ENCODE peak calls at places on chromosomes 12 and 14, in four cellular contexts. H is HepG2, U is K562, C is H1. J is an unnamed sample.

GRCh38 chr14:91223028-91223783 is 21.3 kb downstream of the GPR68 start:
- DNase-seq in C (no peak), U (no peak), H (no peak), J (no peak)

GRCh38 chr14:75032939-75033338 is 18.3 kb downstream of the MLH3 start:
- DNase-seq in H (no peak), U (no peak), C (no peak), J (no peak)

GRCh38 chr12:46363582-46364299 is 8.8 kb downstream of the SLC38A2 start:
- DNase-seq in C (no peak), U (no peak), H (no peak), J (no peak)

GRCh38 chr14:91883770-91884169 is 16.4 kb upstream of the TC2N start:
- DNase-seq in U (no peak), C (no peak), H (no peak), J (no peak)

GRCh38 chr12:93297032-93297431 is 80.7 kb upstream of the NUDT4 start:
- DNase-seq in H (no peak), C (no peak), U (no peak), J (peak; percentile 75)

GRCh38 chr12:119712721-119713120 is 44.8 kb downstream of the PRKAB1 start:
- DNase-seq in H (no peak), C (no peak), U (no peak), J (no peak)

GRCh38 chr12:12612403-12612802 is 727 bp downstream of the CREBL2 start:
- DNase-seq in H (peak; percentile 82), U (no peak), C (no peak), J (no peak)

GRCh38 chr12:128606040-128606439 is 217.7 kb downstream of the SLC15A4 start:
- DNase-seq in U (no peak), C (no peak), H (no peak), J (no peak)

GRCh38 chr12:48927261-48927660 is 2.0 kb upstream of the FKBP11 start:
- DNase-seq in U (no peak), H (no peak), C (no peak), J (no peak)

GRCh38 chr14:93878871-93879270 is 48.3 kb upstream of the FAM181A start:
- DNase-seq in C (no peak), U (no peak), H (no peak), J (no peak)

GRCh38 chr14:60485600-60486251 is at the start of gene C14orf39:
- DNase-seq in C (peak; percentile 69), H (no peak), U (peak; percentile 82), J (no peak)

GRCh38 chr12:72025524-72025923 is 86.9 kb downstream of the TPH2 start:
- DNase-seq in C (no peak), U (no peak), H (no peak), J (no peak)

GRCh38 chr14:103688906-103689902 is 26.0 kb downstream of the XRCC3 start:
- DNase-seq in H (no peak), C (no peak), U (no peak), J (peak; percentile 53)

GRCh38 chr14:102282751-102283465 is 22.1 kb downstream of the MOK start:
- DNase-seq in C (no peak), U (no peak), H (no peak), J (no peak)

GRCh38 chr14:53365516-53366130 is 212.5 kb upstream of the DDHD1 start:
- DNase-seq in C (no peak), U (no peak), H (no peak), J (no peak)

GRCh38 chr14:96039633-96040311 is 610 bp downstream of the C14orf132 start:
- DNase-seq in U (no peak), H (no peak), C (peak; percentile 69), J (no peak)
- TF ChIP-seq EZH2 in U (no peak), H (no peak), C (no peak), J (no peak)

GRCh38 chr14:52351191-52351560 is 37.1 kb downstream of the PTGER2 start:
- DNase-seq in C (no peak), U (no peak), H (no peak), J (no peak)
- TF ChIP-seq EP300 in C (no peak), U (no peak), H (no peak), J (no peak)

GRCh38 chr12:114397978-114398881 is 7.7 kb downstream of the TBX5 start:
- DNase-seq in H (no peak), C (no peak), U (no peak), J (no peak)
- TF ChIP-seq EZH2 in H (no peak), C (peak; percentile 89), U (no peak), J (no peak)

GRCh38 chr12:114662512-114663177 is 21.3 kb downstream of the TBX3 start:
- DNase-seq in H (peak; percentile 71), U (peak; percentile 69), C (peak; percentile 91), J (peak; percentile 3)
- TF ChIP-seq EP300 in H (no peak), U (no peak), C (no peak), J (no peak)

GRCh38 chr12:132205271-132206092 is 61.2 kb downstream of the NOC4L start:
- DNase-seq in H (no peak), C (no peak), U (no peak), J (no peak)
- TF ChIP-seq EZH2 in H (no peak), C (no peak), U (no peak), J (no peak)

GRCh38 chr12:58387199-58387598 is 445.8 kb downstream of the ATP23 start:
- DNase-seq in U (no peak), C (no peak), H (no peak), J (no peak)
- TF ChIP-seq EP300 in U (no peak), C (no peak), H (no peak), J (no peak)

GRCh38 chr12:109305547-109305946 is 3.5 kb downstream of the FOXN4 start:
- DNase-seq in U (no peak), H (no peak), C (no peak), J (no peak)

GRCh38 chr12:109307051-109307450 is 2.0 kb downstream of the FOXN4 start:
- DNase-seq in C (no peak), H (peak; percentile 76), U (no peak), J (no peak)

GRCh38 chr12:109308534-109309440 is at the start of gene FOXN4:
- DNase-seq in U (no peak), H (no peak), C (peak; percentile 82), J (no peak)

GRCh38 chr12:109309441-109310246 is 560 bp upstream of the FOXN4 start:
- DNase-seq in C (peak; percentile 69), U (peak; percentile 60), H (no peak), J (no peak)

GRCh38 chr12:109310247-109311125 is 1.4 kb upstream of the FOXN4 start:
- DNase-seq in C (peak; percentile 58), H (no peak), U (peak; percentile 35), J (no peak)
- TF ChIP-seq EZH2 in C (peak; percentile 68), H (peak; percentile 97), U (peak; percentile 85), J (peak; percentile 41)

DNA sequence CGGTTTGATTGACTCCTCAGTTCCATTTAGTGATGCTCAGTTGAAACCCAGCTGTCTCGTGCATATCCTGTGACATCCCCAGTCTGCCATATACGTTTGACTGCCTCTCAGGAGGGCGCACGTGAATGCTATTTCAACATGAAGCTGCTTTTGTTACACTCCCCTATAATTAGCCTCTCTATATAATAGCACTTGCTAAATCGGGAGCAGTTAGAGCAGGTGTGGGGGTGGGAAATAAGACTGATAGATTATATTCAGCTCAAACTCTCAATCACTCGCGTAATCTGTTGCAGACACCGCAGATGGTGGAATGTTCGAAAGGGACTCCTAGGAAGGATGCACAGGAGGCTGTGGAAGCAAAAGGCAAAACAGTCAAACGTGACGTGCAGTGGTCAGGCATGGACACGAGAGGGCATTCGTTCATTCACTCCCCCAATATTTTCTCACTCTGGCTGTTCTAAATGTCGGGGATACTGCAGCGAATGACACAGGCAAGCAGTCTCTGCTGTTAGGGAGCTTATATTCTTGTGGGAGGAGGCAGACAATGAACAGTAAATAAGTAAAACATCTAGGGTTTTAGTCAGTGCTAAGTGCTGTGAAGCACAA is 29.8 kb downstream of the KCNA1 start:
- DNase-seq in H (no peak), C (no peak), U (no peak), J (no peak)
- TF ChIP-seq EP300 in H (no peak), C (no peak), U (no peak), J (no peak)